ENCODE peak calls at places on chromosomes 3 and 15, in nine cellular contexts. C is aorta; Z is left lobe of liver; R is gastroesophageal sphincter; X is Right ventricle myocardium superior; L is activated naive CD8-positive, alpha-beta T cell treated with anti-CD3 and anti-CD28 coated beads, Interleukin-2, amount 10 ng/mL, durations not matched to agents 7 days and 5 days; V is HCT116; D is stimulated activated naive CD8-positive, alpha-beta T cell treated with anti-CD3 and anti-CD28 coated beads, Interleukin-15, amount 100 ng/mL, for 72 hours; O is CD8-positive, alpha-beta T cell. S is an unnamed sample.

GRCh38 chr3:127694467-127695215 is 21.9 kb downstream of the ABTB1 start:
- ATAC-seq in C (no peak), Z (peak), R (no peak), X (peak), L (peak), V (peak), D (peak), O (peak), S (peak)

GRCh38 chr15:80068578-80068977 is 9.1 kb downstream of the ZFAND6 start:
- ATAC-seq in C (peak), Z (no peak), R (no peak), X (no peak), L (no peak), V (no peak), D (peak), O (no peak), S (peak)

GRCh38 chr3:3443482-3443881 is 264.0 kb upstream of the CRBN start:
- ATAC-seq in C (no peak), Z (no peak), R (no peak), X (no peak), L (no peak), V (no peak), D (no peak), O (no peak), S (no peak)

GRCh38 chr3:123480428-123480827 is 31.5 kb upstream of the ADCY5 start:
- ATAC-seq in C (no peak), Z (no peak), R (no peak), X (no peak), L (no peak), V (no peak), D (no peak), O (no peak), S (no peak)

GRCh38 chr3:184652465-184652864 is 59.4 kb downstream of the MAGEF1 start:
- ATAC-seq in C (peak), Z (no peak), R (no peak), X (peak), L (no peak), V (peak), D (no peak), O (no peak), S (no peak)

GRCh38 chr15:71198846-71199245 is 83.6 kb downstream of the THSD4 start:
- ATAC-seq in C (no peak), Z (no peak), R (no peak), X (peak), L (no peak), V (no peak), D (no peak), O (no peak), S (no peak)

GRCh38 chr15:56537881-56538280 is 72.9 kb upstream of the MNS1 start:
- ATAC-seq in C (no peak), Z (no peak), R (no peak), X (no peak), L (peak), V (no peak), D (peak), O (peak), S (peak)

GRCh38 chr3:81744366-81744765 is 17.1 kb downstream of the GBE1 start:
- ATAC-seq in C (peak), Z (peak), R (peak), X (peak), L (no peak), V (peak), D (no peak), O (no peak), S (no peak)

GRCh38 chr3:8632402-8633237 is 12.0 kb downstream of the SSUH2 start:
- ATAC-seq in C (no peak), Z (no peak), R (no peak), X (no peak), L (no peak), V (no peak), D (no peak), O (no peak), S (no peak)

GRCh38 chr3:35223636-35224035 is 415.7 kb upstream of the ARPP21 start:
- ATAC-seq in C (no peak), Z (peak), R (no peak), X (no peak), L (no peak), V (no peak), D (no peak), O (no peak), S (no peak)

GRCh38 chr15:78800189-78800588 is 11.1 kb downstream of the ADAMTS7 start:
- ATAC-seq in C (no peak), Z (no peak), R (no peak), X (no peak), L (no peak), V (no peak), D (peak), O (no peak), S (no peak)

GRCh38 chr3:114721864-114722263 is 425.2 kb downstream of the ZBTB20 start:
- ATAC-seq in C (no peak), Z (no peak), R (no peak), X (no peak), L (no peak), V (no peak), D (peak), O (no peak), S (peak)

GRCh38 chr15:98660055-98660454 is 11.7 kb downstream of the IGF1R start:
- ATAC-seq in C (no peak), Z (no peak), R (no peak), X (no peak), L (no peak), V (no peak), D (no peak), O (no peak), S (no peak)

GRCh38 chr3:141798455-141798854 is 35.2 kb downstream of the GRK7 start:
- ATAC-seq in C (no peak), Z (no peak), R (peak), X (peak), L (no peak), V (no peak), D (no peak), O (no peak), S (no peak)

GRCh38 chr15:25436707-25437106 is 2.1 kb downstream of the UBE3A start:
- ATAC-seq in C (no peak), Z (no peak), R (no peak), X (no peak), L (no peak), V (no peak), D (no peak), O (no peak), S (no peak)

GRCh38 chr15:58361291-58361759 is 70.5 kb upstream of the LIPC start:
- ATAC-seq in C (peak), Z (no peak), R (no peak), X (peak), L (no peak), V (no peak), D (no peak), O (no peak), S (no peak)

GRCh38 chr15:65275104-65275727 is 11.5 kb downstream of the PARP16 start:
- ATAC-seq in C (no peak), Z (no peak), R (no peak), X (no peak), L (peak), V (no peak), D (peak), O (peak), S (peak)

GRCh38 chr3:129556890-129557736 is 14.1 kb downstream of the H1-8 start:
- ATAC-seq in C (peak), Z (no peak), R (peak), X (peak), L (no peak), V (no peak), D (no peak), O (no peak), S (no peak)

GRCh38 chr3:48826451-48826850 is 21.2 kb downstream of the PRKAR2A start:
- ATAC-seq in C (no peak), Z (no peak), R (no peak), X (no peak), L (no peak), V (no peak), D (no peak), O (no peak), S (no peak)

GRCh38 chr3:179464296-179465092 is 13.2 kb upstream of the GNB4 start:
- ATAC-seq in C (peak), Z (no peak), R (no peak), X (no peak), L (peak), V (no peak), D (peak), O (no peak), S (peak)

GRCh38 chr3:40624189-40624754 is 99.5 kb downstream of the ZNF621 start:
- ATAC-seq in C (no peak), Z (no peak), R (no peak), X (no peak), L (no peak), V (no peak), D (no peak), O (no peak), S (no peak)

GRCh38 chr15:25418202-25418601 is 20.6 kb downstream of the UBE3A start:
- ATAC-seq in C (no peak), Z (no peak), R (no peak), X (no peak), L (no peak), V (no peak), D (no peak), O (no peak), S (no peak)

GRCh38 chr15:51267047-51267713 is 71.2 kb downstream of the CYP19A1 start:
- ATAC-seq in C (peak), Z (peak), R (no peak), X (peak), L (no peak), V (no peak), D (no peak), O (no peak), S (no peak)

GRCh38 chr3:143327388-143327787 is 207.8 kb downstream of the CHST2 start:
- ATAC-seq in C (no peak), Z (no peak), R (no peak), X (no peak), L (no peak), V (no peak), D (no peak), O (no peak), S (no peak)

GRCh38 chr3:108296239-108296638 is at the start of gene HHLA2:
- ATAC-seq in C (no peak), Z (no peak), R (no peak), X (no peak), L (no peak), V (no peak), D (peak), O (no peak), S (peak)

GRCh38 chr15:99511865-99512632 is 53.7 kb upstream of the MEF2A start:
- ATAC-seq in C (no peak), Z (no peak), R (no peak), X (peak), L (no peak), V (no peak), D (no peak), O (no peak), S (no peak)

GRCh38 chr3:167691366-167691765 is 37.6 kb upstream of the WDR49 start:
- ATAC-seq in C (no peak), Z (no peak), R (no peak), X (no peak), L (peak), V (no peak), D (peak), O (peak), S (peak)